ENCODE peak calls at places on chromosomes 7 and 10, in nine cellular contexts. G is endothelial cell, U is NT2/D1, S is B cell, R is Kasumi-1, M is mesendoderm, B is posterior vena cava, C is astrocyte of the spinal cord, L is activated gamma-delta T cell. P is an unnamed sample.

GRCh38 chr7:137458399-137458798 is 114.9 kb upstream of the PTN start:
- DNase-seq in R (no peak), S (no peak), G (no peak), B (no peak), M (no peak), U (no peak), L (no peak), C (no peak), P (no peak)

GRCh38 chr10:80070068-80070467 is 8.4 kb upstream of the TMEM254 start:
- DNase-seq in R (no peak), C (no peak), S (no peak), B (no peak), U (no peak), L (no peak), M (no peak), G (no peak), P (no peak)

GRCh38 chr7:77727936-77728701 is 31.9 kb downstream of the RSBN1L start:
- DNase-seq in C (peak; percentile 38), M (peak; percentile 81), U (no peak), R (no peak), B (no peak), S (no peak), G (peak; percentile 16), L (no peak), P (no peak)

GRCh38 chr7:36966636-36967035 is 242.3 kb upstream of the AOAH start:
- DNase-seq in G (no peak), U (no peak), L (no peak), C (no peak), S (no peak), R (no peak), M (no peak), B (no peak), P (no peak)

GRCh38 chr7:16463520-16463919 is 2.0 kb downstream of the SOSTDC1 start:
- DNase-seq in S (no peak), C (no peak), B (no peak), L (no peak), R (no peak), M (no peak), U (no peak), G (no peak), P (no peak)

GRCh38 chr7:157693071-157693520 is 356.3 kb downstream of the DNAJB6 start:
- DNase-seq in B (peak; percentile 77), C (no peak), R (no peak), U (no peak), L (no peak), S (no peak), G (no peak), M (no peak), P (peak; percentile 76)

GRCh38 chr7:107628461-107629064 is 32.1 kb upstream of the SLC26A4 start:
- DNase-seq in B (no peak), C (no peak), U (no peak), G (no peak), L (no peak), S (no peak), M (no peak), R (peak; percentile 79), P (no peak)

GRCh38 chr10:115093776-115094361 is 704 bp downstream of the ATRNL1 start:
- DNase-seq in R (no peak), L (peak; percentile 11), B (no peak), S (no peak), C (no peak), G (no peak), U (peak; percentile 3), M (peak; percentile 71), P (no peak)

GRCh38 chr7:76509931-76510877 is at the start of gene UPK3B:
- DNase-seq in G (no peak), R (no peak), M (peak; percentile 84), L (no peak), S (no peak), B (peak; percentile 81), C (peak; percentile 11), U (no peak), P (peak; percentile 90)

GRCh38 chr10:86250399-86250798 is 116.2 kb downstream of the GRID1 start:
- DNase-seq in G (no peak), C (no peak), U (no peak), L (no peak), M (no peak), B (no peak), R (no peak), S (no peak), P (no peak)

GRCh38 chr7:55903985-55904759 is 16.9 kb downstream of the ZNF713 start:
- DNase-seq in M (no peak), R (no peak), L (no peak), G (no peak), S (no peak), B (no peak), C (no peak), U (no peak), P (no peak)

GRCh38 chr10:84256510-84257342 is 11.9 kb downstream of the RGR start:
- DNase-seq in G (peak; percentile 70), M (peak; percentile 75), L (no peak), C (peak; percentile 42), R (no peak), S (no peak), B (peak; percentile 89), U (no peak), P (no peak)

GRCh38 chr7:150945171-150945852 is 32.8 kb downstream of the KCNH2 start:
- DNase-seq in C (no peak), B (peak; percentile 78), R (no peak), M (no peak), U (no peak), S (no peak), G (no peak), L (no peak), P (peak; percentile 86)

GRCh38 chr7:30618080-30618676 is 23.5 kb downstream of the GARS1 start:
- DNase-seq in R (no peak), G (no peak), L (no peak), S (no peak), C (no peak), M (no peak), B (no peak), U (no peak), P (no peak)

GRCh38 chr10:133219782-133220181 is 10.2 kb upstream of the UTF1 start:
- DNase-seq in U (no peak), R (no peak), B (no peak), G (no peak), C (no peak), L (no peak), S (no peak), M (peak; percentile 72), P (no peak)

GRCh38 chr7:131502810-131503545 is 53.5 kb downstream of the PODXL start:
- DNase-seq in G (no peak), B (no peak), C (peak; percentile 55), S (no peak), R (no peak), L (no peak), M (no peak), U (no peak), P (peak; percentile 70)

GRCh38 chr7:23956769-23957556 is 246.9 kb downstream of the STK31 start:
- DNase-seq in U (no peak), M (peak; percentile 71), L (no peak), S (no peak), B (no peak), G (no peak), R (no peak), C (peak; percentile 10), P (no peak)

GRCh38 chr7:80150621-80151273 is 16.1 kb downstream of the GNAI1 start:
- DNase-seq in R (no peak), S (no peak), L (no peak), M (peak; percentile 67), G (no peak), B (no peak), U (no peak), C (peak; percentile 44), P (no peak)

GRCh38 chr10:132742167-132742836 is 43.6 kb downstream of the NKX6-2 start:
- DNase-seq in M (no peak), C (no peak), L (no peak), R (no peak), U (no peak), B (no peak), G (no peak), S (no peak), P (no peak)

GRCh38 chr7:24024276-24024675 is 259.7 kb upstream of the NPY start:
- DNase-seq in B (no peak), U (no peak), S (no peak), G (no peak), R (no peak), M (no peak), C (no peak), L (no peak), P (no peak)

GRCh38 chr7:151168022-151168786 is 710 bp upstream of the GBX1 start:
- DNase-seq in R (peak; percentile 37), S (no peak), G (peak; percentile 75), U (peak; percentile 23), B (peak; percentile 78), L (peak; percentile 38), M (peak; percentile 60), C (no peak), P (no peak)

GRCh38 chr7:94195201-94195600 is 191.0 kb upstream of the BET1 start:
- DNase-seq in C (no peak), R (no peak), U (no peak), L (no peak), B (no peak), S (no peak), G (no peak), M (no peak), P (no peak)

GRCh38 chr7:36283171-36283570 is 106.5 kb upstream of the ANLN start:
- DNase-seq in M (no peak), B (no peak), C (no peak), U (no peak), L (no peak), R (no peak), G (no peak), S (no peak), P (no peak)

GRCh38 chr10:102175415-102175814 is 23.2 kb downstream of the NOLC1 start:
- DNase-seq in B (no peak), R (no peak), L (no peak), U (no peak), S (no peak), M (no peak), C (peak; percentile 38), G (no peak), P (no peak)

GRCh38 chr7:56007167-56007652 is 42.8 kb downstream of the NIPSNAP2 start:
- DNase-seq in B (peak; percentile 24), S (no peak), U (no peak), C (no peak), M (peak; percentile 14), R (no peak), L (no peak), G (no peak), P (no peak)